ENCODE peak calls at places on chromosomes 13 and 19, in four cellular contexts. One of them, this sample, is unnamed.

GRCh38 chr19:56988271-56988670 is 131.5 kb upstream of the USP29 start:
- DNase-seq in heart left ventricle: no peak
- DNase-seq in RPMI8226: no peak
- DNase-seq in cardiac muscle cell: no peak
- DNase-seq in this sample: no peak

GRCh38 chr19:17933414-17934129 is 757 bp downstream of the CCDC124 start:
- DNase-seq in RPMI8226: peak
- DNase-seq in cardiac muscle cell: no peak
- DNase-seq in heart left ventricle: no peak
- DNase-seq in this sample: peak

GRCh38 chr19:46608581-46609345 is 7.6 kb downstream of the CALM3 start:
- DNase-seq in cardiac muscle cell: no peak
- DNase-seq in RPMI8226: no peak
- DNase-seq in heart left ventricle: peak
- DNase-seq in this sample: no peak

GRCh38 chr19:33845498-33845897 is 48.8 kb downstream of the KCTD15 start:
- DNase-seq in cardiac muscle cell: no peak
- DNase-seq in RPMI8226: no peak
- DNase-seq in heart left ventricle: no peak
- DNase-seq in this sample: no peak

GRCh38 chr13:41054212-41054877 is 7.0 kb upstream of the WBP4 start:
- DNase-seq in heart left ventricle: no peak
- DNase-seq in cardiac muscle cell: peak
- DNase-seq in RPMI8226: peak
- DNase-seq in this sample: peak

GRCh38 chr13:40974460-40975407 is 44.4 kb downstream of the ELF1 start:
- DNase-seq in heart left ventricle: no peak
- DNase-seq in cardiac muscle cell: peak
- DNase-seq in RPMI8226: peak
- DNase-seq in this sample: peak

GRCh38 chr13:45419945-45420344 is 1.8 kb upstream of the SLC25A30 start:
- DNase-seq in heart left ventricle: no peak
- DNase-seq in cardiac muscle cell: no peak
- DNase-seq in RPMI8226: no peak
- DNase-seq in this sample: no peak

GRCh38 chr13:70339738-70340137 is 231.5 kb upstream of the KLHL1 start:
- DNase-seq in cardiac muscle cell: peak
- DNase-seq in heart left ventricle: no peak
- DNase-seq in RPMI8226: no peak
- DNase-seq in this sample: no peak

GRCh38 chr13:73849292-73849691 is 284.9 kb downstream of the KLF12 start:
- DNase-seq in heart left ventricle: no peak
- DNase-seq in RPMI8226: peak
- DNase-seq in cardiac muscle cell: no peak
- DNase-seq in this sample: peak

GRCh38 chr13:102405499-102406079 is 3.7 kb upstream of the FGF14 start:
- DNase-seq in cardiac muscle cell: peak
- DNase-seq in RPMI8226: no peak
- DNase-seq in heart left ventricle: no peak
- DNase-seq in this sample: no peak

GRCh38 chr13:31119966-31120733 is 41.6 kb downstream of the HSPH1 start:
- DNase-seq in RPMI8226: no peak
- DNase-seq in cardiac muscle cell: no peak
- DNase-seq in heart left ventricle: no peak
- DNase-seq in this sample: no peak

GRCh38 chr13:38661276-38661675 is 25.6 kb upstream of the FREM2 start:
- DNase-seq in heart left ventricle: no peak
- DNase-seq in cardiac muscle cell: no peak
- DNase-seq in RPMI8226: no peak
- DNase-seq in this sample: no peak

GRCh38 chr19:7680606-7681335 is at the start of gene TRAPPC5:
- DNase-seq in heart left ventricle: peak
- DNase-seq in RPMI8226: peak
- DNase-seq in cardiac muscle cell: peak
- DNase-seq in this sample: peak

GRCh38 chr13:34410653-34411052 is 531.4 kb upstream of the NBEA start:
- DNase-seq in RPMI8226: no peak
- DNase-seq in heart left ventricle: no peak
- DNase-seq in cardiac muscle cell: no peak
- DNase-seq in this sample: no peak

GRCh38 chr19:2034729-2035589 is 16.1 kb downstream of the MKNK2 start:
- DNase-seq in cardiac muscle cell: peak
- DNase-seq in RPMI8226: peak
- DNase-seq in heart left ventricle: no peak
- DNase-seq in this sample: peak

GRCh38 chr19:15463865-15464371 is 426 bp downstream of the RASAL3 start:
- DNase-seq in cardiac muscle cell: no peak
- DNase-seq in RPMI8226: peak
- DNase-seq in heart left ventricle: peak
- DNase-seq in this sample: no peak

This sample was measured in EL.